ENCODE peak calls at places on chromosomes 12 and 14, in seven cellular contexts. L is right lobe of liver, U is Panc1, Y is GM23338, V is brain microvascular endothelial cell, O is psoas muscle, W is endothelial cell of umbilical vein. I is an unnamed sample.

GRCh38 chr12:46825526-46826414 is at the start of gene SLC38A4:
- DNase-seq in U (no peak), L (peak; percentile 76), W (peak; percentile 64), V (no peak), Y (peak; percentile 80), O (peak; percentile 76), I (peak; percentile 9)

GRCh38 chr14:104150201-104151027 is 12.0 kb downstream of the KIF26A start:
- DNase-seq in W (no peak), L (no peak), U (no peak), V (peak; percentile 48), O (peak; percentile 36), Y (peak; percentile 83), I (peak; percentile 13)

GRCh38 chr14:51205486-51205885 is 34.6 kb upstream of the TMX1 start:
- DNase-seq in Y (no peak), O (no peak), W (no peak), L (no peak), V (no peak), U (no peak), I (no peak)

GRCh38 chr12:62785941-62786559 is 148.9 kb downstream of the PPM1H start:
- DNase-seq in V (peak; percentile 93), Y (no peak), U (peak; percentile 71), L (peak; percentile 42), O (peak; percentile 60), W (peak; percentile 97), I (peak; percentile 90)

GRCh38 chr14:28356819-28357218 is 409.8 kb upstream of the FOXG1 start:
- DNase-seq in O (no peak), W (no peak), Y (no peak), V (no peak), U (no peak), L (no peak), I (no peak)

GRCh38 chr14:36553650-36554260 is 28.7 kb downstream of the NKX2-8 start:
- DNase-seq in U (peak; percentile 30), L (no peak), V (peak; percentile 25), W (peak; percentile 49), Y (peak; percentile 77), O (no peak), I (no peak)

GRCh38 chr12:2229661-2230539 is 177.1 kb downstream of the CACNA1C start:
- DNase-seq in O (no peak), U (no peak), V (no peak), Y (peak; percentile 78), W (no peak), L (no peak), I (no peak)

GRCh38 chr14:31781578-31781977 is 220.4 kb downstream of the NUBPL start:
- DNase-seq in W (no peak), V (no peak), Y (peak; percentile 45), O (no peak), L (no peak), U (no peak), I (no peak)

GRCh38 chr14:68232643-68233055 is 413.1 kb downstream of the RAD51B start:
- DNase-seq in Y (no peak), V (peak; percentile 99), U (peak; percentile 91), L (peak; percentile 22), W (peak; percentile 99), O (no peak), I (peak; percentile 94)

GRCh38 chr14:45096218-45096617 is 12.3 kb downstream of the PRPF39 start:
- DNase-seq in V (no peak), W (no peak), O (no peak), L (no peak), Y (no peak), U (no peak), I (no peak)

GRCh38 chr14:21525995-21526671 is at the start of gene SALL2:
- DNase-seq in U (no peak), Y (peak; percentile 99), L (peak; percentile 59), W (peak; percentile 63), O (peak; percentile 76), V (peak; percentile 45), I (no peak)

GRCh38 chr14:32978691-32979255 is 40.1 kb downstream of the NPAS3 start:
- DNase-seq in U (no peak), Y (no peak), L (no peak), V (no peak), O (no peak), W (no peak), I (no peak)

GRCh38 chr14:73976150-73976549 is 26.0 kb downstream of the COQ6 start:
- DNase-seq in W (no peak), O (no peak), Y (no peak), V (no peak), L (peak; percentile 37), U (no peak), I (no peak)

GRCh38 chr14:59677771-59678211 is 101.2 kb upstream of the CCDC175 start:
- DNase-seq in Y (no peak), U (no peak), W (no peak), O (no peak), V (no peak), L (no peak), I (peak; percentile 57)

GRCh38 chr14:103679351-103679750 is 35.9 kb downstream of the XRCC3 start:
- DNase-seq in W (peak; percentile 66), V (peak; percentile 17), O (peak; percentile 67), U (no peak), Y (peak; percentile 62), L (peak; percentile 56), I (no peak)

GRCh38 chr12:100798799-100799198 is 4.2 kb downstream of the ANO4 start:
- DNase-seq in Y (no peak), U (no peak), L (no peak), V (peak; percentile 57), O (no peak), W (no peak), I (no peak)

GRCh38 chr12:67811437-67812361 is 163.2 kb downstream of the DYRK2 start:
- DNase-seq in L (no peak), U (no peak), O (no peak), Y (no peak), V (peak; percentile 73), W (no peak), I (peak; percentile 43)

GRCh38 chr12:118061876-118062791 is 1.2 kb upstream of the WSB2 start:
- DNase-seq in U (no peak), Y (peak; percentile 90), V (no peak), L (peak; percentile 37), O (peak; percentile 53), W (peak; percentile 49), I (no peak)

GRCh38 chr14:86022031-86022629 is 492.2 kb downstream of the FLRT2 start:
- DNase-seq in L (no peak), V (peak; percentile 69), Y (no peak), O (no peak), W (no peak), U (no peak), I (peak; percentile 32)

GRCh38 chr12:39103552-39104165 is 198.3 kb upstream of the CPNE8 start:
- DNase-seq in O (no peak), W (peak; percentile 53), U (peak; percentile 61), L (no peak), V (peak; percentile 24), Y (peak; percentile 87), I (no peak)

GRCh38 chr14:63203618-63204406 is 431 bp upstream of the RHOJ start:
- DNase-seq in L (peak; percentile 40), U (peak; percentile 2), Y (peak; percentile 57), O (peak; percentile 80), V (peak; percentile 97), W (peak; percentile 100), I (peak; percentile 89)

GRCh38 chr12:62963642-62964041 is 28.7 kb upstream of the PPM1H start:
- DNase-seq in L (no peak), O (no peak), W (no peak), V (no peak), U (no peak), Y (no peak), I (no peak)

GRCh38 chr12:116434155-116435065 is 124.8 kb upstream of the MAP1LC3B2 start:
- DNase-seq in W (peak; percentile 59), O (peak; percentile 88), L (peak; percentile 53), V (peak; percentile 80), U (no peak), Y (peak; percentile 80), I (peak; percentile 81)

GRCh38 chr14:36503771-36504741 is 16.0 kb downstream of the NKX2-1 start:
- DNase-seq in V (no peak), L (no peak), Y (peak; percentile 57), W (no peak), U (no peak), O (no peak), I (no peak)

DNA sequence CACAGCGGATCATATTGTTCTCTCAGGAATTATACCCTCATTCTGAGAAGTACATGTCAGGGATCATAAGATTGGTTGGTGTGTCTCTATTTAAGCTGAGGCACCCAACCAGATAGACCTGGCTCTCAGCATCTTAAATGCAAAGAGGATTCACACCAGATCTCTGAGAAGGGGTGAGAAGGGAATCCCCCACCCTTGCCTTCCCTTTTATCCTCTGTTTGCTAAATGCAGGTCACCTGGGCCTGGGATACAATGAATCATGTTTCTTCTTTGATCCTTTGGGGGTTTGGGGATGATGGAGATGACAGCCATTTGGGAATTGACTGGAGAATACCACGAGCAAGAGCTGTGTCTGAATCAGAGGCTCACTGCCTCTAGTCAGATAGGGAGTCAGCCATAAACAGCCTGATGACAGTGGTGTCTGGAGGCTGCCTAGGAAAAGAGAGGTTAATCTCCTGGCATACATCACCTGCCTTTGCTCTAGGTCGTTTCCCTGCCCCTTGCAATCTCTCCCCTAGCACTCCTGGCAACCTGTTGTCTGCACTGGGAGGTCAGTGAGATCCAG is 11.2 kb upstream of the PDE1B start:
- DNase-seq in U (no peak), Y (no peak), O (no peak), V (no peak), L (no peak), W (no peak), I (no peak)
- H3K36me3 ChIP-seq in U (no peaks in the 10 kb centered on the region), Y (no peaks in the 10 kb centered on the region), O (no peaks in the 10 kb centered on the region), V (no peaks in the 10 kb centered on the region), L (no peaks in the 10 kb centered on the region), W (no peaks in the 10 kb centered on the region), I (no peaks in the 10 kb centered on the region)

GRCh38 chr12:32756476-32757158 is 920 bp upstream of the YARS2 start:
- DNase-seq in W (peak; percentile 6), U (no peak), O (no peak), L (no peak), Y (peak; percentile 26), V (no peak), I (no peak)
- H3K4me3 ChIP-seq in W (no peak overlapping the region), U (peak overlapping the region; percentile 98), O (peak overlapping the region; percentile 97), L (peak overlapping the region; percentile 88), Y (peak overlapping the region; percentile 65), V (peak overlapping the region; percentile 97), I (peak overlapping the region; percentile 88)

GRCh38 chr12:131452444-131452860 is 258.4 kb upstream of the SFSWAP start:
- DNase-seq in U (no peak), Y (peak; percentile 77), V (no peak), O (no peak), W (no peak), L (no peak), I (no peak)

GRCh38 chr12:131455218-131455506 is 255.7 kb upstream of the SFSWAP start:
- DNase-seq in U (no peak), L (no peak), O (no peak), Y (no peak), V (no peak), W (no peak), I (no peak)

GRCh38 chr12:131456301-131457027 is 254.4 kb upstream of the SFSWAP start:
- DNase-seq in W (no peak), U (no peak), Y (no peak), L (no peak), V (no peak), O (no peak), I (no peak)

GRCh38 chr12:131455581-131456110 is 255.2 kb upstream of the SFSWAP start:
- DNase-seq in U (no peak), L (no peak), O (no peak), Y (no peak), V (no peak), W (no peak), I (no peak)

GRCh38 chr12:131454418-131455217 is 256.3 kb upstream of the SFSWAP start:
- DNase-seq in O (no peak), Y (peak; percentile 83), W (no peak), L (peak; percentile 61), U (peak; percentile 13), V (peak; percentile 7), I (no peak)
- TF ChIP-seq CTCF in O (peak; percentile 31), Y (peak; percentile 56), W (no peak), L (peak; percentile 58), U (peak; percentile 90), V (peak; percentile 28), I (peak; percentile 12)

GRCh38 chr12:14795028-14795448 is 8.2 kb downstream of the WBP11 start:
- DNase-seq in U (no peak), Y (no peak), O (no peak), L (no peak), W (no peak), V (no peak), I (no peak)
- H3K36me3 ChIP-seq in U (peaks cover 31% of the 10 kb centered on the region), Y (peaks cover 73% of the 10 kb centered on the region), O (peaks cover 100% of the 10 kb centered on the region), L (peaks cover 3% of the 10 kb centered on the region), W (peaks cover 14% of the 10 kb centered on the region), V (peaks cover 44% of the 10 kb centered on the region), I (peaks cover 9% of the 10 kb centered on the region)

I was measured in BJ.